ENCODE peak calls at places on chromosomes 5 and 9, in eight cellular contexts. G, Y, K, C, E, Q, M and H are unnamed samples. For H3K27me3, the result is how much of the 10 kb centered on the place peaks cover.

GRCh38 chr5:124253421-124253820 is 493.0 kb downstream of the ZNF608 start:
- DNase-seq in Q (no peak), K (no peak), G (no peak), M (no peak), C (peak), Y (no peak), E (no peak), H (no peak)

GRCh38 chr5:127987354-127988148 is 96.0 kb upstream of the SLC12A2 start:
- DNase-seq in G (no peak), Y (no peak), E (no peak), K (no peak), Q (no peak), M (no peak), C (no peak), H (no peak)

GRCh38 chr5:150302301-150303069 is at the start of gene ARSI:
- DNase-seq in Y (no peak), Q (no peak), K (no peak), C (no peak), E (peak), G (no peak), M (peak), H (no peak)

GRCh38 chr9:128887914-128888350 is 6.0 kb downstream of the LRRC8A start:
- DNase-seq in Q (peak), K (no peak), M (no peak), E (peak), Y (no peak), G (no peak), C (no peak), H (no peak)

GRCh38 chr5:59187772-59188347 is 605.0 kb downstream of the RAB3C start:
- DNase-seq in E (no peak), C (no peak), Y (no peak), K (no peak), G (no peak), Q (no peak), M (no peak), H (no peak)

GRCh38 chr9:12775963-12776774 is 1.3 kb downstream of the LURAP1L start:
- DNase-seq in C (peak), K (peak), G (no peak), E (peak), Y (peak), M (peak), Q (peak), H (peak)

GRCh38 chr5:141779642-141780041 is 97.6 kb upstream of the ARAP3 start:
- DNase-seq in G (no peak), M (peak), C (no peak), Q (no peak), E (peak), Y (no peak), K (no peak), H (no peak)

GRCh38 chr5:31640024-31640423 is 1.1 kb downstream of the PDZD2 start:
- DNase-seq in K (no peak), Y (no peak), G (no peak), E (no peak), Q (no peak), M (no peak), C (no peak), H (no peak)

GRCh38 chr5:15566789-15567188 is 66.8 kb downstream of the FBXL7 start:
- DNase-seq in C (no peak), G (no peak), Q (no peak), E (no peak), K (no peak), M (no peak), Y (no peak), H (no peak)

DNA sequence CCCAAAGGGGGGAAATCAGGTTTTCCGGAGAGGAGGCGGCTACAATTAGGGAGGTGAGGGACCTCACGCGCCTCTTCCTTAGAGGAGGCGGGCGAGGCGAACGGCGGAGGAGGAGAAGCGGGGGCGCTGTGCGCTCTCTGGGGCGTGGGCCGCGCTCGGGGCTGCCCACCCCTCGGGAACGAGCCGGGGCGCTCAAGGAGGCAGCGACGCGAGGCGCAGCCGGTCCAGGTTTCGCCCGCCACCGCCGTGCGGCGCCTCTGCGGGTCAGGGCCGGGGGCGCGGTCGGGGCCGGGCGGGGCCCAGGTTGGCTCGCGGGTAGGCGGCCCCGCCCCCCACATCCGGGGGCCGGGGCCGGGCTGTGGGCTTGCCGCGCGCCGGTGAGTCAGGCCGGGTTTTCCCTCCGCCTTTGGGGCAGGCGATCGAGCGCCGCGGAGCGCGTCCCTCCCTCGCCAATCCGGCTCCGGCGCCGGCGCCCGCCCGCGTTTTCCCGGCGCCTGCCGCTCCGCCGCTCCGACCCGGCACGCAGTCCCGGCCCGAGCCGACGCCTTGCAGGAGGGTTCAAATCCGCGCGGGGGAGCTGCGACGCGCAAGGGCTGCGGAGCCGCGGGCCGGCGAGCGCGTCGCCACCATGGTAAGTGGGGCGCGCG is at the start of gene N4BP3:
- DNase-seq in M (no peak), E (peak), K (no peak), Y (no peak), C (no peak), G (peak), Q (peak), H (peak)
- TF ChIP-seq CTCF in M (no peak), E (no peak), K (no peak), Y (no peak), C (no peak), G (no peak), Q (no peak), H (no peak)

GRCh38 chr5:1669276-1670155 is 130.1 kb downstream of the MRPL36 start:
- DNase-seq in Q (no peak), C (no peak), E (no peak), G (no peak), Y (no peak), M (no peak), K (no peak), H (no peak)

GRCh38 chr5:1667648-1668140 is 131.9 kb downstream of the MRPL36 start:
- DNase-seq in G (no peak), C (no peak), E (no peak), Y (peak), Q (no peak), M (no peak), K (no peak), H (no peak)

GRCh38 chr5:1666812-1667588 is 132.6 kb downstream of the MRPL36 start:
- DNase-seq in G (peak), Y (no peak), C (no peak), M (no peak), E (no peak), Q (peak), K (no peak), H (peak)

GRCh38 chr5:1666221-1666620 is 133.4 kb downstream of the MRPL36 start:
- DNase-seq in K (no peak), M (no peak), G (no peak), Q (no peak), E (no peak), Y (no peak), C (no peak), H (no peak)

DNA sequence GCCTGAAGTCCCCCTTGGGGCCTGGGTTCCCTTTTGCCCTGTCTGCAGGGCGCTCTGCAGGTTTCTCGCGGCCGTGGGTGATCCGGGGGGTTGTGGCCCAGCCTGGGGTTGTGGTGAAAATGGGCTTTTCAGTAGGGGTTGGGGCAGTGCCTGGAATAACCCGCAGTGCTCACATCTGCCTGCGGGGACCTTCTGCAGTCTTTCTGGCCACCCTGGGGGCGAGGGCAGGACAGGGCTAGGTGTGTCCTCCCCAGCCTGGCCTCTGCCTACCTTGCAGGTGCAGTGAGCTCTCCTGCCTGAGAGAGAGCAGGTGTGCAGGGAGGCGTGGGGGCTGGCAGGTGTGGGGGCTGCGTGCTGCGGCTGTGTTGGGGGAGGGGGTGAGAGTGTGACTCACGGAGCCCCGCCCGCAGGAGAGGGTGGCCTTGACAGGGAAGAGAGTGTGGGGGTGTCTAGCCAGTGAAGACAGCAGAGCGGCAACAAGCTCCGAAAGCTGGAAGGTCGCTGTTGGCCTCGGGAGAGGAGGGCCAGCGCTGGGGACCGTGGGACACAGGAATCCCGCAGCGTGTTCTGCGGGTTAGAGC is 131.4 kb downstream of the MRPL36 start:
- DNase-seq in C (peak), E (no peak), G (no peak), Y (no peak), Q (no peak), M (no peak), K (no peak), H (no peak)
- H3K27me3 ChIP-seq in C (under half), E (under half), G (half or more), Y (half or more), Q (under half), M (under half), K (half or more), H (half or more)

GRCh38 chr9:1723616-1724015 is 291.5 kb upstream of the SMARCA2 start:
- DNase-seq in K (no peak), Y (no peak), M (no peak), C (no peak), G (no peak), E (no peak), Q (no peak), H (no peak)
- TF ChIP-seq CTCF in K (no peak), Y (no peak), M (no peak), C (no peak), G (no peak), E (no peak), Q (no peak), H (no peak)

GRCh38 chr9:36437790-36438189 is 37.7 kb upstream of the RNF38 start:
- DNase-seq in G (no peak), E (no peak), K (no peak), C (no peak), Y (no peak), Q (no peak), M (no peak), H (no peak)

GRCh38 chr9:36436909-36437308 is 36.8 kb upstream of the RNF38 start:
- DNase-seq in G (no peak), Q (no peak), E (no peak), M (no peak), C (peak), K (no peak), Y (no peak), H (peak)

GRCh38 chr9:36431078-36431477 is 31.0 kb upstream of the RNF38 start:
- DNase-seq in Q (no peak), K (no peak), M (no peak), G (no peak), E (no peak), C (no peak), Y (no peak), H (no peak)

GRCh38 chr9:36438536-36438935 is 38.5 kb upstream of the RNF38 start:
- DNase-seq in Y (no peak), Q (no peak), C (no peak), M (no peak), G (no peak), E (no peak), K (no peak), H (no peak)

GRCh38 chr9:36433386-36433785 is 33.3 kb upstream of the RNF38 start:
- DNase-seq in G (no peak), Q (no peak), E (no peak), Y (no peak), C (no peak), K (no peak), M (no peak), H (no peak)
- H3K27me3 ChIP-seq in G (under half), Q (under half), E (under half), Y (under half), C (under half), K (under half), M (under half), H (under half)

GRCh38 chr9:119487118-119487827 is 118.0 kb upstream of the BRINP1 start:
- DNase-seq in M (no peak), Q (no peak), G (no peak), C (no peak), Y (no peak), E (no peak), K (no peak), H (no peak)
- TF ChIP-seq CTCF in M (no peak), Q (no peak), G (no peak), C (no peak), Y (no peak), E (no peak), K (no peak), H (no peak)